ENCODE peak calls at places on chromosomes 1 and 21, in nine cellular contexts. A, J, Y, T, O, N, W, S and V are unnamed samples.

GRCh38 chr1:92831368-92831761 is 475 bp upstream of the RPL5 start:
- DNase-seq in A (no peak), J (no peak), Y (no peak), T (no peak), O (no peak), N (no peak), W (no peak), S (no peak), V (no peak)

GRCh38 chr1:84541679-84542078 is 32.6 kb downstream of the CTBS start:
- DNase-seq in A (no peak), J (no peak), Y (peak; percentile 17), T (no peak), O (no peak), N (peak; percentile 14), W (no peak), S (no peak), V (no peak)

GRCh38 chr1:26168410-26169167 is at the start of gene C1orf232:
- DNase-seq in A (no peak), J (no peak), Y (no peak), T (no peak), O (no peak), N (no peak), W (no peak), S (no peak), V (no peak)

GRCh38 chr1:222642468-222642867 is 24.6 kb downstream of the MIA3 start:
- DNase-seq in A (no peak), J (no peak), Y (no peak), T (no peak), O (no peak), N (peak; percentile 89), W (no peak), S (no peak), V (no peak)

GRCh38 chr1:227729881-227730629 is 5.0 kb downstream of the JMJD4 start:
- DNase-seq in A (no peak), J (peak; percentile 80), Y (no peak), T (peak; percentile 69), O (peak; percentile 64), N (peak; percentile 84), W (no peak), S (peak; percentile 89), V (peak; percentile 63)

GRCh38 chr1:6869002-6869380 is 83.7 kb downstream of the CAMTA1 start:
- DNase-seq in A (no peak), J (no peak), Y (no peak), T (no peak), O (no peak), N (no peak), W (no peak), S (no peak), V (no peak)

GRCh38 chr1:39145651-39145970 is 58.9 kb upstream of the MACF1 start:
- DNase-seq in A (no peak), J (no peak), Y (no peak), T (no peak), O (no peak), N (no peak), W (no peak), S (no peak), V (no peak)

GRCh38 chr1:223811634-223812101 is 34.1 kb downstream of the TP53BP2 start:
- DNase-seq in A (no peak), J (peak; percentile 72), Y (peak; percentile 59), T (peak; percentile 63), O (no peak), N (peak; percentile 79), W (no peak), S (peak; percentile 57), V (peak; percentile 61)

GRCh38 chr21:40143822-40144525 is 276.7 kb downstream of the PCP4 start:
- DNase-seq in A (peak; percentile 12), J (peak; percentile 50), Y (peak; percentile 8), T (peak; percentile 44), O (no peak), N (peak; percentile 71), W (no peak), S (peak; percentile 55), V (peak; percentile 47)

GRCh38 chr1:52057245-52057644 is 1.1 kb downstream of the BTF3L4 start:
- DNase-seq in A (no peak), J (peak; percentile 19), Y (no peak), T (no peak), O (no peak), N (no peak), W (no peak), S (peak; percentile 41), V (no peak)

GRCh38 chr1:209106237-209106741 is 477.2 kb upstream of the CAMK1G start:
- DNase-seq in A (no peak), J (peak; percentile 19), Y (no peak), T (peak; percentile 10), O (peak; percentile 67), N (peak; percentile 72), W (peak; percentile 24), S (peak; percentile 70), V (peak; percentile 84)

GRCh38 chr21:36509966-36510742 is 30.2 kb upstream of the CLDN14 start:
- DNase-seq in A (peak; percentile 75), J (no peak), Y (no peak), T (no peak), O (no peak), N (peak; percentile 93), W (no peak), S (no peak), V (no peak)

GRCh38 chr1:25148673-25149300 is 83.5 kb downstream of the SYF2 start:
- DNase-seq in A (no peak), J (peak; percentile 33), Y (peak; percentile 7), T (peak; percentile 14), O (no peak), N (peak; percentile 27), W (no peak), S (no peak), V (no peak)
- TF ChIP-seq CTCF in A (no peak), J (peak; percentile 52), Y (peak; percentile 16), T (peak; percentile 41), O (no peak), N (peak; percentile 59), W (peak; percentile 81), S (no peak), V (peak; percentile 41)

GRCh38 chr1:9233241-9233941 is 1.2 kb upstream of the H6PD start:
- DNase-seq in A (peak; percentile 61), J (peak; percentile 95), Y (no peak), T (peak; percentile 99), O (no peak), N (no peak), W (no peak), S (peak; percentile 84), V (peak; percentile 57)
- H3K4me3 ChIP-seq in A (no peak overlapping the region), J (no peak overlapping the region), Y (no peak overlapping the region), T (no peak overlapping the region), O (no peak overlapping the region), N (no peak overlapping the region), W (no peak overlapping the region), S (no peak overlapping the region), V (no peak overlapping the region)

DNA sequence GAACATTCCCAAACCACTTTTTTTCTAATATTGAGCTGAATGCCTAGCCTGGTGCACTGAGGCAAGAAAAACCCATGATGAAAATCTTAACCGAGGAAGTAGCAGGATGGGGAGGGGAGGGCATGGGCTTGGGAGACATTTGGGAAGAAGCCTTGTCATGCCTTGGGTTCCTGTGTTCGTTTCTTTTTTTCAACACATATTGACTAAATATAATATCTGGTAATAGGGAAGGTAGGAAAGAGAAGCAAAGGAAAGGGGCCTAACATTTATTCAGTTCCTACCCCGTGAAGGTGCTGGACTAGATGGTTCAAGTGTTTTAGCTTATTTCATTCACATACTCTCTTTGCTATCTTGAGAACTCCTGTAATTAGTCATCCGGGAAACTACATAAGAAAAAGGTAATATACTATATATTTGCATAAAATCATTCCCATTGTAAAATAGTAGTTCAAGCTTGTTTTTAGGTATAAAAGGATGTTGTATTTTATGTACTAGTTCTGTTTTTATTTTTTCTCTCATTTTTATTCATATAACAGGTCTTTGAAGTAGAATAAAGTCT is 62.1 kb downstream of the ST3GAL3 start:
- DNase-seq in A (no peak), J (no peak), Y (no peak), T (no peak), O (no peak), N (no peak), W (no peak), S (no peak), V (no peak)
- TF ChIP-seq CTCF in A (no peak), J (no peak), Y (no peak), T (no peak), O (no peak), N (no peak), W (no peak), S (no peak), V (no peak)

GRCh38 chr1:175701590-175701989 is 41.8 kb downstream of the TNR start:
- DNase-seq in A (no peak), J (no peak), Y (no peak), T (no peak), O (no peak), N (no peak), W (no peak), S (no peak), V (no peak)
- H3K4me3 ChIP-seq in A (no peak overlapping the region), J (no peak overlapping the region), Y (no peak overlapping the region), T (no peak overlapping the region), O (no peak overlapping the region), N (no peak overlapping the region), W (no peak overlapping the region), S (no peak overlapping the region), V (no peak overlapping the region)

GRCh38 chr1:12124693-12125421 is 41.9 kb upstream of the TNFRSF1B start:
- DNase-seq in A (peak; percentile 43), J (peak; percentile 78), Y (peak; percentile 76), T (peak; percentile 86), O (peak; percentile 62), N (peak; percentile 83), W (no peak), S (peak; percentile 84), V (peak; percentile 64)
- TF ChIP-seq CTCF in A (peak; percentile 86), J (peak; percentile 94), Y (peak; percentile 98), T (peak; percentile 93), O (peak; percentile 97), N (peak; percentile 87), W (peak; percentile 90), S (peak; percentile 84), V (peak; percentile 98)

GRCh38 chr1:21668232-21669032 is 725 bp downstream of the RAP1GAP start:
- DNase-seq in A (no peak), J (no peak), Y (no peak), T (no peak), O (no peak), N (no peak), W (no peak), S (no peak), V (no peak)
- H3K4me3 ChIP-seq in A (peak overlapping the region; percentile 15), J (peak overlapping the region; percentile 37), Y (peak overlapping the region; percentile 59), T (peak overlapping the region; percentile 54), O (peak overlapping the region; percentile 60), N (peak overlapping the region; percentile 50), W (no peak overlapping the region), S (peak overlapping the region; percentile 11), V (no peak overlapping the region)

GRCh38 chr1:197775282-197776262 is at the start of gene DENND1B:
- DNase-seq in A (peak; percentile 84), J (peak; percentile 90), Y (peak; percentile 33), T (peak; percentile 65), O (peak; percentile 55), N (peak; percentile 66), W (peak; percentile 94), S (peak; percentile 81), V (peak; percentile 72)
- TF ChIP-seq CTCF in A (no peak), J (no peak), Y (no peak), T (no peak), O (no peak), N (no peak), W (no peak), S (no peak), V (no peak)